ENCODE peak calls at places on chromosome 11, in five cellular contexts. One of them, this sample, is unnamed.

GRCh38 chr11:79087238-79087956 is 353.4 kb downstream of the TENM4 start:
- DNase-seq in SK-N-SH: peak
- DNase-seq in natural killer cell: no peak
- DNase-seq in neural progenitor cell: peak
- DNase-seq in H9: no peak
- DNase-seq in this sample: no peak

GRCh38 chr11:8248786-8249185 is 14.9 kb downstream of the LMO1 start:
- DNase-seq in SK-N-SH: no peak
- DNase-seq in natural killer cell: no peak
- DNase-seq in neural progenitor cell: no peak
- DNase-seq in H9: no peak
- DNase-seq in this sample: no peak

GRCh38 chr11:122344281-122344680 is 228.3 kb upstream of the BLID start:
- DNase-seq in SK-N-SH: peak
- DNase-seq in natural killer cell: no peak
- DNase-seq in neural progenitor cell: no peak
- DNase-seq in H9: no peak
- DNase-seq in this sample: no peak

GRCh38 chr11:9264381-9265210 is 554 bp downstream of the DENND5A start:
- DNase-seq in SK-N-SH: peak
- DNase-seq in natural killer cell: peak
- DNase-seq in neural progenitor cell: peak
- DNase-seq in H9: peak
- DNase-seq in this sample: peak

GRCh38 chr11:132772712-132773545 is 759.4 kb downstream of the OPCML start:
- DNase-seq in SK-N-SH: no peak
- DNase-seq in natural killer cell: no peak
- DNase-seq in neural progenitor cell: peak
- DNase-seq in H9: no peak
- DNase-seq in this sample: no peak

GRCh38 chr11:120712862-120713770 is 201.6 kb downstream of the GRIK4 start:
- DNase-seq in SK-N-SH: no peak
- DNase-seq in natural killer cell: no peak
- DNase-seq in neural progenitor cell: no peak
- DNase-seq in H9: no peak
- DNase-seq in this sample: no peak

GRCh38 chr11:19194620-19195308 is 7.0 kb downstream of the CSRP3 start:
- DNase-seq in SK-N-SH: no peak
- DNase-seq in natural killer cell: no peak
- DNase-seq in neural progenitor cell: no peak
- DNase-seq in H9: no peak
- DNase-seq in this sample: no peak

GRCh38 chr11:67507242-67507890 is 596 bp downstream of the CDK2AP2 start:
- DNase-seq in SK-N-SH: no peak
- DNase-seq in natural killer cell: no peak
- DNase-seq in neural progenitor cell: peak
- DNase-seq in H9: peak
- DNase-seq in this sample: no peak

GRCh38 chr11:105611837-105612480 is 2.1 kb downstream of the GRIA4 start:
- DNase-seq in SK-N-SH: peak
- DNase-seq in natural killer cell: no peak
- DNase-seq in neural progenitor cell: peak
- DNase-seq in H9: no peak
- DNase-seq in this sample: no peak

GRCh38 chr11:35407041-35407440 is 12.3 kb downstream of the SLC1A2 start:
- DNase-seq in SK-N-SH: no peak
- DNase-seq in natural killer cell: no peak
- DNase-seq in neural progenitor cell: no peak
- DNase-seq in H9: no peak
- DNase-seq in this sample: no peak

GRCh38 chr11:57476223-57476882 is 16.0 kb downstream of the RTN4RL2 start:
- DNase-seq in SK-N-SH: peak
- DNase-seq in natural killer cell: peak
- DNase-seq in neural progenitor cell: peak
- DNase-seq in H9: peak
- DNase-seq in this sample: peak

GRCh38 chr11:47359586-47359985 is 7.1 kb upstream of the MYBPC3 start:
- DNase-seq in SK-N-SH: no peak
- DNase-seq in natural killer cell: no peak
- DNase-seq in neural progenitor cell: no peak
- DNase-seq in H9: no peak
- DNase-seq in this sample: no peak

GRCh38 chr11:3146612-3147256 is 18.4 kb downstream of the OSBPL5 start:
- DNase-seq in SK-N-SH: peak
- DNase-seq in natural killer cell: no peak
- DNase-seq in neural progenitor cell: no peak
- DNase-seq in H9: no peak
- DNase-seq in this sample: no peak

GRCh38 chr11:48307760-48308386 is 1.9 kb downstream of the OR4S1 start:
- DNase-seq in SK-N-SH: peak
- DNase-seq in natural killer cell: peak
- DNase-seq in neural progenitor cell: peak
- DNase-seq in H9: peak
- DNase-seq in this sample: no peak

GRCh38 chr11:23897453-23898289 is 599.2 kb upstream of the LUZP2 start:
- DNase-seq in SK-N-SH: peak
- DNase-seq in natural killer cell: no peak
- DNase-seq in neural progenitor cell: no peak
- DNase-seq in H9: no peak
- DNase-seq in this sample: no peak

GRCh38 chr11:76672431-76673163 is 2.0 kb upstream of the LRRC32 start:
- DNase-seq in SK-N-SH: no peak
- DNase-seq in natural killer cell: peak
- DNase-seq in neural progenitor cell: no peak
- DNase-seq in H9: no peak
- DNase-seq in this sample: peak

GRCh38 chr11:76677010-76677771 is 6.6 kb upstream of the LRRC32 start:
- DNase-seq in SK-N-SH: no peak
- DNase-seq in natural killer cell: no peak
- DNase-seq in neural progenitor cell: no peak
- DNase-seq in H9: no peak
- DNase-seq in this sample: no peak

GRCh38 chr11:76673164-76674142 is 2.9 kb upstream of the LRRC32 start:
- DNase-seq in SK-N-SH: no peak
- DNase-seq in natural killer cell: no peak
- DNase-seq in neural progenitor cell: no peak
- DNase-seq in H9: no peak
- DNase-seq in this sample: no peak

GRCh38 chr11:76671626-76672309 is 1.2 kb upstream of the LRRC32 start:
- DNase-seq in SK-N-SH: no peak
- DNase-seq in natural killer cell: no peak
- DNase-seq in neural progenitor cell: no peak
- DNase-seq in H9: no peak
- DNase-seq in this sample: no peak

DNA sequence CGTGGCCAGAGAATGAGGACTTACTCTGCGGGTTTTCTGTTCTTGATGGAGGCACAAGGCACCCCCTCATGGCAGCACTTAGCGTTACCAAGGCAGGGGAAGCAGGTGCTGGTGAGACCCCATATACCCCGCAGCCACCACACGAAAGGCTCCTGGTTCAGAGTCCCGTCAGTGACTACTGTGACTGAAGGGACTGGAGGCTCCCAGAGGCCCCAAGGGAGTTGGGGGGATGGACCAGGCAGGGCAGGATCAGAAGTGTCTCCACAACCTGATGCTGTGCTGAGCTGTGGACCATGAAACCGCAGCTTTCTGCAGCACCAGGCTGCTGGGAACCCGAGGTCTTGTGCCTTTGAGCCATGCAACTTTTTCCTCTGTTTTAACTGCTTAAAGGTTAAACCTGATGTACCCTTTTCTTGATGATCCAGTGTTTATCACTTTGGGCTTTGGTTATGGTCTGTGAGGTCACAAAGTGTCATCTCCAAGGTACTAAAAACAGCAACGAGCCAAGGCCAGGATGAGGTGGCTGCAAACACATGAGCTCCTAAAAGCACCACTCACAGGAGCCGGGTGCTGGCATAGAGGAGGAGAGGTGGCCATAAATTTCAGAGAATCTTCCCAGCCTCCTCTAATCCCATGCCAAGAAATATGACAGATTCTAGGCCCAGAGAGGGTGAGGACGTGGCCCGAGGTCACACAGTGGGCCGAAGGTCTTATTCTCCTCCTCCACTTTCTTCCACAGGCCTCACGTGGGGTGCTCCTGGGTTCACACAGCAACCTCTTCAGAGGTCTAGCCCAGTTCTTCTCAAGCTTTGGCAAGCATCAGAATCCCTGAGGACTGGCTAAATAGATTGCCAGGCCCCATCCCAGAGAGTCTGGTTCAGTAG is 4.2 kb upstream of the LRRC32 start:
- DNase-seq in SK-N-SH: no peak
- DNase-seq in natural killer cell: no peak
- DNase-seq in neural progenitor cell: peak
- DNase-seq in H9: no peak
- DNase-seq in this sample: peak
- TF ChIP-seq CTCF in SK-N-SH: no peak
- TF ChIP-seq CTCF in natural killer cell: no peak
- TF ChIP-seq CTCF in neural progenitor cell: peak
- TF ChIP-seq CTCF in H9: peak
- TF ChIP-seq CTCF in this sample: no peak

DNA sequence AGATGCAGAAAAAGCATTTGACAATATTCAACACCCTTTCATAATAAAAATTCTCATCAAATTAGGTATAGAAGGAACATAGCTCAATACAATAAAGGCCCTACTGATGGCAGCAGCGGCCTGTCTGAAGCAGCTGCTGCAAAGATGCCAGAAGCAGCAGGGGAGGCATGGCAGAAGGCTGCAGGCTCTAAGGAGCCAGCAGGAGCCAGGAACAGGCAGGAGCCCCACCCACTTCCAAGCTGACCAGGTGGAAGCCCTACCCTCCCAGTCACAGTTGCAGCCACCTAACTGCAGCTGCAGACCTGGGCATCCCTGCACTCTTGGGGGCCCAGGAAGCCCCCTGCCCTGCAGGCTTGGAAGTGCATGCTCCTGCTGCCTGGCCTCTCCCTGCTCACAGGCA is 18.2 kb upstream of the OR6A2 start:
- DNase-seq in SK-N-SH: no peak
- DNase-seq in natural killer cell: no peak
- DNase-seq in neural progenitor cell: peak
- DNase-seq in H9: peak
- DNase-seq in this sample: no peak
- TF ChIP-seq CTCF in SK-N-SH: no peak
- TF ChIP-seq CTCF in natural killer cell: no peak
- TF ChIP-seq CTCF in neural progenitor cell: peak
- TF ChIP-seq CTCF in H9: peak
- TF ChIP-seq CTCF in this sample: no peak

DNA sequence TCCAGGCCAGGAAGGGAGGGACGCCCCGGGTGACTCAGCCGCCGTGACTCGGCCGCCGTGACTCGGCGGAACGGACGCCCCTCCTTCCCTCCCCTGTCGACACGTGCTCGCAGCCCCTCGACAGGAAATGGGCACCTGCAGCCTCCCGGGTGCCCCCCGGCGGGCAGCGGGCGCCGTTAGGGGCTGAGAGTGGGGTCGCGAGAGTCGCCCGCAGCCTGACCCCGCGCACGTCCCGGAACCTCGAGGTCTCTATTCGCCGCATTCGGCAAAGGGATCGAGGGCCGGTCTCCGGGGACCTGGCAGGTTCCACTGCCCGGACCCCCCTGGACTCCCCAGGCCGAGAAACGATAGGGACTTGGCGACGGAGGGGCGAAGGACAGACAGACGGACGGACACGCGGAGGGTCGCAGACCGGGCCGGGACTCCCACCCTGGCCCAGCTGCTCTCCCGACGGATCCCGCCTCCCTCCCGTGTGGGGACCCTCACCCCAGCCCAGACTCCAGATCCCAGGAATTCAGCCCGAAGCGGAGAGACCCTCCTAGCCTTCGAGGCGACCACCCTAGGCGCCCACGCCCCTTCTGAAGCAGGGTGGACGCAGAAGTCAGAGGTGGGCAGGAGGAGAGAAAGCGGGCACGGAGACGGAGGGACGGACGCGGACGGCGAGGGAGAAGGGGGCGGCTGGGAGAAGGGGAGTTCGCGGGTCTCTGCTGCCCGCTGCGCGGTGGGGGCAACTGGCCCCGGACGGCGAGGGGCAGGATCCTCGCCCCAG is 648 bp downstream of the FOSL1 start:
- DNase-seq in SK-N-SH: peak
- DNase-seq in natural killer cell: peak
- DNase-seq in neural progenitor cell: peak
- DNase-seq in H9: peak
- DNase-seq in this sample: peak
- TF ChIP-seq CTCF in SK-N-SH: no peak
- TF ChIP-seq CTCF in natural killer cell: no peak
- TF ChIP-seq CTCF in neural progenitor cell: no peak
- TF ChIP-seq CTCF in H9: no peak
- TF ChIP-seq CTCF in this sample: no peak

DNA sequence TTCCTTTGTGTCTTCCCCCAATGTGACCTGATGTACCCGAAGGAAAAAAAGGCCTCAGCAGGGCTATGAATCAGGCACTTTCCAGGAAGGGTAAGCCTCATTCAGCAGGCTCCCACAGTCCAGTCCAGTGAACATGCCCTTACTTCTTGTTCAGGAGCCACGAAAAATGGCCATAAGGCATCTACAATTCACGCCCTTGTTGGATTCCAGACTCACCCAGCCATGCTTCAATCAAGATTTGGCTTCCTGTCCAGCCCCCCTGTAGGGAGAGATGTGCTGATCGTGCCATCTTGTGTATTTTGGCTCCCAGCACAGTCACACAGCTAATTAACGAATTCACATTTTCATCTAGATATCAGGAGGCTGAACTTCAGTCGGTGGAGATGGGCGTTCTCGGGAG is 9.9 kb upstream of the KCNJ5 start:
- DNase-seq in SK-N-SH: no peak
- DNase-seq in natural killer cell: no peak
- DNase-seq in neural progenitor cell: no peak
- DNase-seq in H9: no peak
- DNase-seq in this sample: no peak
- TF ChIP-seq CTCF in SK-N-SH: no peak
- TF ChIP-seq CTCF in natural killer cell: no peak
- TF ChIP-seq CTCF in neural progenitor cell: no peak
- TF ChIP-seq CTCF in H9: no peak
- TF ChIP-seq CTCF in this sample: no peak

GRCh38 chr11:71342951-71343827 is 90.8 kb upstream of the SHANK2 start:
- DNase-seq in SK-N-SH: peak
- DNase-seq in natural killer cell: no peak
- DNase-seq in neural progenitor cell: peak
- DNase-seq in H9: peak
- DNase-seq in this sample: no peak
- TF ChIP-seq CTCF in SK-N-SH: no peak
- TF ChIP-seq CTCF in natural killer cell: no peak
- TF ChIP-seq CTCF in neural progenitor cell: peak
- TF ChIP-seq CTCF in H9: peak
- TF ChIP-seq CTCF in this sample: no peak

GRCh38 chr11:64285885-64286800 is 495 bp downstream of the GPR137 start:
- DNase-seq in SK-N-SH: peak
- DNase-seq in natural killer cell: no peak
- DNase-seq in neural progenitor cell: peak
- DNase-seq in H9: no peak
- DNase-seq in this sample: no peak
- TF ChIP-seq CTCF in SK-N-SH: peak
- TF ChIP-seq CTCF in natural killer cell: no peak
- TF ChIP-seq CTCF in neural progenitor cell: no peak
- TF ChIP-seq CTCF in H9: no peak
- TF ChIP-seq CTCF in this sample: no peak

This sample was measured in activated B cell treated with CpG ODN at 0.5 μM for 24 hours.